ENCODE peak calls at places on chromosomes 3 and 15, in four cellular contexts. W is WTC11, G is HepG2, R is K562. A is an unnamed sample.

GRCh38 chr15:98737721-98738120 is 89.4 kb downstream of the IGF1R start:
- DNase-seq in R (no peak), G (peak), W (no peak), A (no peak)

GRCh38 chr15:36029606-36030005 is 483.6 kb upstream of the DPH6 start:
- DNase-seq in G (no peak), W (no peak), R (no peak), A (no peak)

GRCh38 chr3:136109499-136109898 is 86.6 kb downstream of the MSL2 start:
- DNase-seq in R (no peak), G (no peak), W (no peak), A (no peak)

GRCh38 chr15:77036537-77037474 is 34.1 kb downstream of the TSPAN3 start:
- DNase-seq in W (no peak), G (no peak), R (no peak), A (no peak)

GRCh38 chr3:47661121-47661752 is 82.6 kb upstream of the CSPG5 start:
- DNase-seq in R (peak), G (no peak), W (no peak), A (no peak)

GRCh38 chr3:158339638-158340037 is 229.7 kb downstream of the RSRC1 start:
- DNase-seq in R (no peak), W (no peak), G (no peak), A (no peak)

GRCh38 chr3:86815880-86816279 is 175.1 kb downstream of the VGLL3 start:
- DNase-seq in G (no peak), W (no peak), R (no peak), A (no peak)

GRCh38 chr3:107429330-107430181 is 52.3 kb downstream of the CCDC54 start:
- DNase-seq in W (peak), G (peak), R (peak), A (peak)

GRCh38 chr15:41966920-41967465 is 5.4 kb downstream of the EHD4 start:
- DNase-seq in W (no peak), R (no peak), G (no peak), A (no peak)

GRCh38 chr15:70587896-70588567 is 175.3 kb downstream of the UACA start:
- DNase-seq in W (no peak), R (no peak), G (no peak), A (no peak)

GRCh38 chr15:48109212-48109611 is 11.6 kb upstream of the SLC24A5 start:
- DNase-seq in W (no peak), R (no peak), G (no peak), A (no peak)

GRCh38 chr15:93515256-93516044 is 426.4 kb upstream of the RGMA start:
- DNase-seq in G (no peak), W (no peak), R (no peak), A (no peak)

GRCh38 chr15:59251001-59251845 is 44.6 kb downstream of the LDHAL6B start:
- DNase-seq in R (no peak), G (no peak), W (no peak), A (no peak)

GRCh38 chr15:75666823-75667501 is 19.2 kb downstream of the SNX33 start:
- DNase-seq in R (no peak), W (no peak), G (peak), A (no peak)

GRCh38 chr3:132660745-132661067 is 577 bp downstream of the UBA5 start:
- DNase-seq in G (no peak), W (no peak), R (peak), A (no peak)

GRCh38 chr15:90266061-90266431 is 574 bp downstream of the NGRN start:
- DNase-seq in W (peak), G (no peak), R (peak), A (peak)

GRCh38 chr3:94028093-94028837 is at the start of gene STX19:
- DNase-seq in W (no peak), R (no peak), G (no peak), A (no peak)

GRCh38 chr3:130841357-130841756 is 52.5 kb upstream of the ATP2C1 start:
- DNase-seq in W (no peak), R (no peak), G (no peak), A (no peak)

GRCh38 chr3:64518950-64519349 is 168.8 kb downstream of the ADAMTS9 start:
- DNase-seq in G (no peak), W (no peak), R (no peak), A (no peak)

GRCh38 chr3:38519651-38520050 is 23.5 kb downstream of the EXOG start:
- DNase-seq in G (no peak), R (peak), W (no peak), A (no peak)

GRCh38 chr15:83310521-83311456 is 26.3 kb upstream of the BNC1 start:
- DNase-seq in W (no peak), R (no peak), G (no peak), A (no peak)

GRCh38 chr15:59801649-59802048 is 112.5 kb upstream of the BNIP2 start:
- DNase-seq in G (no peak), W (no peak), R (no peak), A (no peak)

GRCh38 chr3:82474711-82475110 is 713.3 kb upstream of the GBE1 start:
- DNase-seq in R (no peak), W (no peak), G (no peak), A (no peak)

GRCh38 chr15:62474771-62475124 is 309.7 kb upstream of the C2CD4B start:
- DNase-seq in G (no peak), R (no peak), W (no peak), A (no peak)

GRCh38 chr15:89482139-89482538 is 14.2 kb downstream of the RHCG start:
- DNase-seq in G (no peak), W (no peak), R (no peak), A (no peak)

GRCh38 chr3:151580592-151580991 is 119.7 kb upstream of the IGSF10 start:
- DNase-seq in G (no peak), W (no peak), R (no peak), A (no peak)

GRCh38 chr15:39801641-39802309 is 19.1 kb upstream of the FSIP1 start:
- DNase-seq in R (peak), W (peak), G (peak), A (peak)

GRCh38 chr3:114866430-114866829 is 280.7 kb downstream of the ZBTB20 start:
- DNase-seq in G (no peak), W (no peak), R (no peak), A (no peak)

GRCh38 chr3:163951397-163951987 is 1126.8 kb downstream of the SI start:
- DNase-seq in W (no peak), R (no peak), G (peak), A (no peak)

GRCh38 chr3:4824948-4825325 is 154.3 kb upstream of the BHLHE40 start:
- DNase-seq in G (peak), R (peak), W (no peak), A (no peak)

GRCh38 chr3:142844339-142844977 is 44.4 kb downstream of the PCOLCE2 start:
- DNase-seq in W (no peak), R (peak), G (peak), A (peak)

GRCh38 chr15:22915866-22916515 is 64.2 kb downstream of the CYFIP1 start:
- DNase-seq in R (no peak), W (no peak), G (no peak), A (no peak)

GRCh38 chr3:54366839-54367238 is 244.5 kb downstream of the CACNA2D3 start:
- DNase-seq in R (no peak), G (no peak), W (no peak), A (no peak)

DNA sequence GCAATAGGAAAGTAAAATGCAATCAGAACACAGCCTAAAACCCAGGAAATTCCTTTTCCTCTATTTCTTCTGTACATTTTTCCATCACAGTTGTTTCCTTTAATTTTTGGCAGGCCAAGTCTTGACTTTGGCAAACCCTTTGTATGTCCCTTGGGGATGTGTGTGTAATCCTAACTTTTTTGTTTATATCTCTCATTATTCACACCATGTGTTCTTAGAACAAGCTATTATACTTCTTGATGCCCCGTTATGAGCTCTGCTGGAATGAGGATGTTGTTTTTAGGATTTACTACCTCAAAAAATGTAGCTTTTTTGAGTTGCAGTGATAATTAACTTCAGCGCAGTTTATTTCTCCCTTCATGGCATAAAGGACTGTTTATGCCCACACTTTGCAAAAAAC is 123.4 kb downstream of the ABI3BP start:
- DNase-seq in G (no peak), R (no peak), W (no peak), A (no peak)
- TF ChIP-seq ELF4 in G (no peak), R (no peak), W (no peak), A (no peak)

DNA sequence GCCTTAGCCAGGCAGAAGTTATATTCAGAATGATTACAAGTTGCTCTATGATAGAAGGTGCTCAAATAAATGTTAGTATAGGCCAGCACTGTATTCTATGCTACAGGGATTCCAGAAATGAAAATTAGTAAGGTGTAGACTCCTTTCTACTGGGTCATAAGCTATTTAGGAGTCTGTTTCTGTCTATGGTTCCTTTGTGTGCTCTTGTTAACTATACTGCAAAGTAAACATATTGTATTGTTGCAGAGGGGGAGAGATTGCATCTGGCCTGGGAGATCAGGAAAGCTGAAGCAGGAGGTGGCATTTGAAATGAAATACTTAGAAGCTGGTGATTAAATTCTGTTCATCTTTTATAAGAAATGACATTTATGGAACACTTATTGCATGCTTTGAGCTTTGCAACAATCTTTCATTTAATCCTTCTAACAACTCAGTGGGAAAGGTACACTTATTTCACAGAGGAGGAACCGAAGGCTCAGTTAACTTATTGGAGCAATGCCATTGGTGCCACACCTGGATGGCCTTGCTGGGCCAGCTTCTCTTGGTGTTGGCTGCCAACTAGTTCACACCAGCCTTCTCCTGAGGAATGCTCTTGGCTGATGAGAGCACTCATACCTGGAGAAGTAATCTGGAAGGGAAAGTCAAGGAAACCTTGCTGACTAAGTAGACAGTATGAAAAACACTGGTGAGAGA is 39.1 kb downstream of the ABHD5 start:
- DNase-seq in R (no peak), G (no peak), W (no peak), A (no peak)
- TF ChIP-seq ELF4 in R (no peak), G (no peak), W (no peak), A (no peak)

DNA sequence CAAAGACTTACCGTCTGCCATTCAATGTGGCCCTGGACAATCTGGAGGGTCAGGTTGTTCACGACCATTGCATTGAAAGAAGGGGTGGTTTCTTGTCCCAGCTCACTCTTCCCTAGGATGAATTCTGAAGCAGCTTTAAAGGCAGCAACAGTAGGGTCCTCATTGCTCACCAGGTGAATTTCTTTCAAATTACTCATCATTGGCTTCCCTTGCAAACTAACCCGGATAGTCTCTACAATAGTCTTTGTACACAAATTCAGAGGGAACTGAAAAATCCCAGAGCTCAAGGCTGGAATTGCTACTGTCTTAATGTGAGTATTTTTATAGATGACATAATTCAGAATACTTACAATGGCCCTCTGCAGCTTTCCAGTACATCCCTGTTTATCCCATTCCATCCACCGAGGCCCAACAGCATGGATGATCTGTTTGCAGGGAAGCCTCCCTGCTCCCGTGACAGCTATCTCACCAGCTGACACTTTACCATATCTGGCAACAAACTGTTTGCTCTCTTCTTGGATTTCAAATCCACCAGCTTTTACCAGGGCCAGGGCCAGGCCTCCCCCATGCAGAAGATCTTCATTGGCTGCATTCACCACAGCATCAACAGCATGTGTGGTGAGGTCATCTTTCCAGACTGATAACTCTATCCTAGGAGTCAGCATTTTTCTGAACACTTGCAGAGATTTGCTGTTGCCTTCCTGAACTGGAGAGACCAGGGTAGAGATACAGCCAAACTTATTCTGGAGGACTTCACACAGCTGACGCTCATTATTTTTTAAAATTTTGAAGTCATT is 8.6 kb downstream of the PARP9 start:
- DNase-seq in G (no peak), R (no peak), W (no peak), A (no peak)
- TF ChIP-seq ELF4 in G (no peak), R (no peak), W (no peak), A (no peak)

DNA sequence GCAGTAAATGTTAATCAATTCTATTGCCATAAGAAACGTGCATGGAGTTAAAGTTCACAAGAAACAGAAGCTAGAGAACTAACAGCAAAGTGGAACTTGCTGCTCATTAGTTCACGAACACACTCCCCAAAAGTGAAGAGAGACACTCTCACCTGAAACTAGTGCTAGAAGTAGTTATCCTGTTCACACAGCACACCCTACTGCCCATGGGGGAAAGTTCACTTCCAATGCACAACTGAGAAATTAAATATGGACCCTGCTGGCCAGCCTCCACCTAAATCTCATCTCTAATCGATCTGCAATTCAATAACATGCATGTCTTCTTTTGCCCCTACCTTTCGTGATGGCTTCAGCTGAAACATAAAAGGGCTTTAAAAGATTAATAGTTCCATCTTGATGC is 39.4 kb upstream of the FRMD4B start:
- DNase-seq in G (peak), W (peak), R (peak), A (peak)
- TF ChIP-seq ELF4 in G (no peak), W (no peak), R (no peak), A (no peak)

DNA sequence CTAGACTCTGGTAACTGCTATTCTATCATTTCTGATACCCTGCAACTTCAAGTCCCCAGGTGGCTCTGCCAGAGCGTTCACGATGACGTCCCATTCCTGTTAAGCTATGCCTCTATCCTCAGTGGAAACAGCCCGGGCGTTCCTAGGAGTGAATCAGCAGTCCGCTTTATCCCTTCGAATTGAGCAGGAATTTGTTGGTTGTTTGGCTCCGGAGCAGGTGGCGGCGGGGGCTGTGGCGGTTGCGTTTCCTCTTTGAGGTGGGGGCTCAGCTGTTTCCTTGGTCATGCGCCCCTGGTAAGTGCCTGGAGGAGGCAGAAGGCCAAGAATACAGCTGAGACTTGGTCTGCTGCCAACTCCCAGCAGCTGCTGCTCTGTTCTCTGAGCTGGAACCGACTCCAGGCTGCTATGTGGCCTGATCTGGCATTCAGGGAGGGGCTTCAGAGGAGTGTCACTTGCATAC is 25.2 kb downstream of the ARPP21 start:
- DNase-seq in R (no peak), G (no peak), W (peak), A (no peak)
- TF ChIP-seq ELF4 in R (no peak), G (no peak), W (no peak), A (no peak)

DNA sequence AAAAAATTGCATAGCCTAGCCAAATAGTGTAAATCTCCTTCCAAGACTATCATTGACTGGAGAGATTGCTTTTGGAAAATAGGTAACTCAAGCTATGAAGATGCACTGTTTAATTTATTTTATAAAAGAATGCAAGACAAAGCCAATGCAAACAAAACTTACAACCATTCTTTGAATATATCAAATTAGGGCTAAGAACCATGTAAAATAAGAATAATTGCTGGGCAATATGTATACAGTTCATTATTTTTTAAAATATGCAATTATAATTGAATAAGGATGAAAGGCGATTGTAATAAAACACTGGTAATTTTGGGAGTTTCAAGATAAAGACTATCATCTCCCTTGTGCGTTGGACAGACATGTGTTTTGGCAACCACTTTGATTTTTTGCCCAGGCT is 242.2 kb upstream of the ROBO1 start:
- DNase-seq in W (no peak), R (no peak), G (no peak), A (no peak)
- TF ChIP-seq ELF4 in W (no peak), R (no peak), G (no peak), A (no peak)

DNA sequence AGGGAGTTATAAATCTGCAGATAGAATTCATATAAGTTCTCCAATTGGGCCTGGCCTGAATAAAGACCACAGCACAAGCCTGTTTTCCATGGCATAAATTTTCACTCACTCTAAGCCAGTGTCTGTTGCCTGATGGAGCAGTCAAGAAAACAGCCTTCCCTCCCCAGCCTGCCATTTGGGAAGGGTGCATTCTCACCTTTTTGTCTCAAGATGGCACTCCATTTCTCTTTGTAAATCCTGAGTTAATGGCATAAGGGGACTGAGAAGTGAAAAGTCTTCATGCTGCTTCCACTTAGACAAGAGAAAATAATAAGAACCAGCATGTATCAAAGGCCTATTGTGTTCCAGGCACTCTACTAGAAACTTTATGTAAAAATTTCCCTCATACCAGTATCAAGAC is 115.6 kb upstream of the MANF start:
- DNase-seq in G (no peak), R (no peak), W (no peak), A (no peak)
- TF ChIP-seq ELF4 in G (no peak), R (no peak), W (no peak), A (no peak)

GRCh38 chr15:49366496-49366895 is 56.5 kb upstream of the FGF7 start:
- DNase-seq in R (no peak), G (no peak), W (no peak), A (no peak)

GRCh38 chr15:49372366-49372765 is 50.7 kb upstream of the FGF7 start:
- DNase-seq in W (no peak), R (no peak), G (no peak), A (no peak)

GRCh38 chr15:49370782-49371181 is 52.3 kb upstream of the FGF7 start:
- DNase-seq in G (no peak), W (no peak), R (no peak), A (no peak)
- TF ChIP-seq ELF4 in G (no peak), W (no peak), R (no peak), A (no peak)

A was measured in HEK293T.